ENCODE peak calls at places on chromosomes 7 and 10, in nine cellular contexts. X is hypothalamus; P is thoracic aorta; Y is NCI-H1092 treated with DMSO at 0.1 percent for 48 hours; S is EL; H is NCI-H774; G is activated naive CD4-positive, alpha-beta T cell treated with anti-CD3 and anti-CD28 coated beads for 36 hours; A is WERI-Rb-1; O is stomach. U is an unnamed sample.

GRCh38 chr7:83782628-83783027 is 133.7 kb upstream of the SEMA3E start:
- DNase-seq in X (no peak), P (no peak), Y (no peak), S (peak), H (no peak), G (no peak), A (no peak), O (no peak), U (no peak)

GRCh38 chr7:141202540-141202939 is 128.7 kb downstream of the TMEM178B start:
- DNase-seq in X (no peak), P (no peak), Y (no peak), S (no peak), H (no peak), G (no peak), A (peak), O (no peak), U (no peak)

GRCh38 chr7:142301299-142301698 is 43.4 kb upstream of the PRSS58 start:
- DNase-seq in X (no peak), P (no peak), Y (no peak), S (no peak), H (no peak), G (no peak), A (no peak), O (no peak), U (no peak)

GRCh38 chr10:63466168-63466935 is 575 bp upstream of the JMJD1C start:
- DNase-seq in X (no peak), P (no peak), Y (peak), S (peak), H (peak), G (peak), A (peak), O (peak), U (peak)

GRCh38 chr10:100370561-100370975 is 23.5 kb downstream of the SCD start:
- DNase-seq in X (no peak), P (no peak), Y (no peak), S (peak), H (no peak), G (peak), A (no peak), O (no peak), U (no peak)

GRCh38 chr7:129840757-129841156 is 112.0 kb downstream of the UBE2H start:
- DNase-seq in X (no peak), P (no peak), Y (no peak), S (no peak), H (no peak), G (no peak), A (no peak), O (no peak), U (no peak)

GRCh38 chr10:76717141-76717540 is 920.5 kb downstream of the KCNMA1 start:
- DNase-seq in X (no peak), P (no peak), Y (no peak), S (peak), H (no peak), G (no peak), A (no peak), O (no peak), U (no peak)

GRCh38 chr10:100826983-100827818 is 81.8 kb downstream of the PAX2 start:
- DNase-seq in X (no peak), P (no peak), Y (no peak), S (no peak), H (no peak), G (peak), A (peak), O (peak), U (no peak)

GRCh38 chr10:109456566-109457361 is 466.5 kb downstream of the XPNPEP1 start:
- DNase-seq in X (no peak), P (no peak), Y (no peak), S (peak), H (no peak), G (no peak), A (peak), O (no peak), U (peak)

GRCh38 chr7:48421357-48421756 is 250.1 kb downstream of the ABCA13 start:
- DNase-seq in X (no peak), P (no peak), Y (no peak), S (peak), H (no peak), G (no peak), A (no peak), O (no peak), U (no peak)

GRCh38 chr7:70975816-70976215 is 156.1 kb upstream of the GALNT17 start:
- DNase-seq in X (no peak), P (no peak), Y (no peak), S (no peak), H (no peak), G (no peak), A (no peak), O (no peak), U (no peak)

GRCh38 chr10:17993361-17993760 is 41.6 kb downstream of the SLC39A12 start:
- DNase-seq in X (no peak), P (no peak), Y (no peak), S (peak), H (no peak), G (no peak), A (no peak), O (no peak), U (no peak)

GRCh38 chr7:74568658-74569057 is 88.9 kb upstream of the GTF2I start:
- DNase-seq in X (no peak), P (no peak), Y (no peak), S (no peak), H (no peak), G (no peak), A (no peak), O (no peak), U (no peak)

GRCh38 chr7:132618956-132619305 is 42.7 kb upstream of the PLXNA4 start:
- DNase-seq in X (no peak), P (no peak), Y (no peak), S (peak), H (no peak), G (no peak), A (no peak), O (no peak), U (no peak)

GRCh38 chr10:43236176-43236850 is 30.6 kb downstream of the RASGEF1A start:
- DNase-seq in X (no peak), P (no peak), Y (no peak), S (no peak), H (no peak), G (no peak), A (peak), O (no peak), U (no peak)

GRCh38 chr7:152054377-152055230 is 29.1 kb downstream of the GALNT11 start:
- DNase-seq in X (no peak), P (no peak), Y (no peak), S (peak), H (no peak), G (no peak), A (no peak), O (no peak), U (no peak)